ENCODE peak calls at places on chromosomes 2 and 18, in seven cellular contexts. J is GM12891, Q is GM12878, K is HepG2, N is H1, G is SK-N-SH, X is K562. A is an unnamed sample.
A peak's percentile ranks its signal among the peaks of the same experiment; 100 is the strongest.

GRCh38 chr2:41925009-41925408 is 122.8 kb upstream of the PKDCC start:
- DNase-seq in X (no peak), N (no peak), J (no peak), Q (no peak), G (no peak), K (no peak), A (no peak)

GRCh38 chr2:12890481-12890980 is 173.8 kb downstream of the TRIB2 start:
- DNase-seq in J (no peak), N (no peak), Q (no peak), G (no peak), K (no peak), X (no peak), A (no peak)

GRCh38 chr18:70195852-70196434 is 9.5 kb downstream of the RTTN start:
- DNase-seq in X (no peak), G (peak; percentile 54), Q (no peak), J (no peak), K (peak; percentile 35), N (no peak), A (peak; percentile 5)

GRCh38 chr2:35946431-35946991 is 409.1 kb upstream of the CRIM1 start:
- DNase-seq in N (no peak), Q (no peak), K (no peak), X (no peak), J (no peak), G (no peak), A (no peak)

GRCh38 chr2:172806426-172807008 is 70.9 kb downstream of the RAPGEF4 start:
- DNase-seq in K (peak; percentile 42), N (no peak), Q (no peak), X (peak; percentile 30), J (peak; percentile 8), G (peak; percentile 50), A (no peak)

GRCh38 chr18:46481048-46481846 is 175.8 kb downstream of the LOXHD1 start:
- DNase-seq in G (peak; percentile 64), K (peak; percentile 28), X (peak; percentile 30), Q (no peak), N (no peak), J (peak; percentile 39), A (no peak)

GRCh38 chr18:36066731-36067117 is 635 bp downstream of the RPRD1A start:
- DNase-seq in X (peak; percentile 49), Q (no peak), J (no peak), N (no peak), K (no peak), G (peak; percentile 55), A (no peak)

GRCh38 chr2:126885701-126886121 is 13.0 kb upstream of the TEX51 start:
- DNase-seq in Q (no peak), G (no peak), X (no peak), K (no peak), J (no peak), N (no peak), A (no peak)

GRCh38 chr2:222796413-222797103 is 64.3 kb upstream of the ACSL3 start:
- DNase-seq in N (no peak), Q (no peak), X (no peak), K (peak; percentile 100), G (no peak), J (no peak), A (no peak)

GRCh38 chr2:196234672-196235071 is 63.3 kb upstream of the STK17B start:
- DNase-seq in K (no peak), N (no peak), X (peak; percentile 17), G (no peak), Q (peak; percentile 47), J (no peak), A (no peak)

GRCh38 chr18:21389903-21390302 is 147.9 kb downstream of the GREB1L start:
- DNase-seq in J (no peak), K (no peak), Q (no peak), G (no peak), N (no peak), X (no peak), A (no peak)

GRCh38 chr2:229301229-229301628 is 30.1 kb upstream of the PID1 start:
- DNase-seq in K (no peak), G (no peak), X (no peak), N (no peak), J (no peak), Q (no peak), A (no peak)

GRCh38 chr2:209322041-209322440 is 101.8 kb upstream of the MAP2 start:
- DNase-seq in G (no peak), K (no peak), X (no peak), J (no peak), N (no peak), Q (no peak), A (no peak)

GRCh38 chr2:18829976-18830375 is 240.6 kb upstream of the NT5C1B start:
- DNase-seq in N (no peak), G (no peak), Q (no peak), K (no peak), J (no peak), X (no peak), A (no peak)

GRCh38 chr2:129554373-129554772 is 425.1 kb upstream of the RAB6C start:
- DNase-seq in K (no peak), J (no peak), X (no peak), G (no peak), Q (no peak), N (no peak), A (no peak)

GRCh38 chr2:237423891-237424290 is 9.9 kb upstream of the COL6A3 start:
- DNase-seq in K (no peak), G (no peak), X (no peak), J (no peak), N (no peak), Q (no peak), A (no peak)
- TF ChIP-seq TAF1 in K (no peak), G (no peak), X (no peak), J (no peak), N (no peak), Q (no peak), A (no peak)

GRCh38 chr2:241516520-241516965 is 8.2 kb upstream of the STK25 start:
- DNase-seq in G (no peak), Q (no peak), X (no peak), N (no peak), K (no peak), J (no peak), A (no peak)
- TF ChIP-seq TAF1 in G (no peak), Q (no peak), X (no peak), N (no peak), K (no peak), J (no peak), A (no peak)

GRCh38 chr2:46294185-46294836 is 2.9 kb upstream of the EPAS1 start:
- DNase-seq in Q (no peak), J (no peak), X (peak; percentile 63), G (peak; percentile 77), K (no peak), N (no peak), A (no peak)
- TF ChIP-seq TAF1 in Q (no peak), J (no peak), X (no peak), G (no peak), K (no peak), N (no peak), A (no peak)

DNA sequence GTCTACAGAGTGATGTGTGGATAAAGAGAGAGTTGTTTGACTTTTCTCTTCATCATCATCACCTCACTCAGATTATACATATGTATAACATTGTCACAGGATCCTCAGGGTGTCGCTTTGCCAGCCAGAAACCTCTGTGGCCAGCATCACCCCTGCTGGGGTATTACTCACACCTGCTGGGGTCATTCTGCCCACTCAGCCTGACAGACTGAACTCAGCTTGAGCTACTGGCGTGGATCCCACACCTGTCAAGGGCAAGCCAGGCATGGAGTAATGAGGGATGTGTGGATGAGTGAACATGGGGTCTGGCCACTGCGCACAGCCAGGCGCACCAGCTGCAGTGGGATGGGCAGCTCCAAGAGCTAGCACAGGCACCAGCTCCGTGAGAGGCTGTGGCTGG is 870.6 kb downstream of the CBLN2 start:
- DNase-seq in X (no peak), Q (no peak), K (no peak), G (no peak), J (no peak), N (no peak), A (no peak)
- TF ChIP-seq TAF1 in X (no peak), Q (no peak), K (no peak), G (no peak), J (no peak), N (no peak), A (no peak)

A was measured in GM12892.